ENCODE peak calls at places on chromosomes 16 and 17, in nine cellular contexts. One of them, this sample, is unnamed.

GRCh38 chr17:19372866-19373505 is 5.3 kb upstream of the MAPK7 start:
- DNase-seq in ovary: peak; percentile 19
- DNase-seq in uterus: peak; percentile 15
- DNase-seq in stomach: no peak
- DNase-seq in CD8-positive, alpha-beta memory T cell: no peak
- DNase-seq in right atrium auricular region: no peak
- DNase-seq in aorta: no peak
- DNase-seq in psoas muscle: no peak
- DNase-seq in OCI-LY7: no peak
- DNase-seq in this sample: no peak

GRCh38 chr17:78999947-79000395 is 9.6 kb downstream of the CANT1 start:
- DNase-seq in ovary: peak; percentile 8
- DNase-seq in uterus: peak; percentile 8
- DNase-seq in stomach: no peak
- DNase-seq in CD8-positive, alpha-beta memory T cell: no peak
- DNase-seq in right atrium auricular region: no peak
- DNase-seq in aorta: no peak
- DNase-seq in psoas muscle: no peak
- DNase-seq in OCI-LY7: no peak
- DNase-seq in this sample: no peak

GRCh38 chr17:9116311-9116820 is 95.1 kb downstream of the NTN1 start:
- DNase-seq in ovary: no peak
- DNase-seq in uterus: no peak
- DNase-seq in stomach: no peak
- DNase-seq in CD8-positive, alpha-beta memory T cell: no peak
- DNase-seq in right atrium auricular region: no peak
- DNase-seq in aorta: no peak
- DNase-seq in psoas muscle: no peak
- DNase-seq in OCI-LY7: no peak
- DNase-seq in this sample: no peak

GRCh38 chr17:41775394-41776226 is 10.9 kb downstream of the JUP start:
- DNase-seq in ovary: no peak
- DNase-seq in uterus: no peak
- DNase-seq in stomach: no peak
- DNase-seq in CD8-positive, alpha-beta memory T cell: no peak
- DNase-seq in right atrium auricular region: no peak
- DNase-seq in aorta: no peak
- DNase-seq in psoas muscle: no peak
- DNase-seq in OCI-LY7: no peak
- DNase-seq in this sample: peak; percentile 64

GRCh38 chr17:8016632-8017424 is 14.4 kb downstream of the GUCY2D start:
- DNase-seq in ovary: no peak
- DNase-seq in uterus: no peak
- DNase-seq in stomach: peak; percentile 68
- DNase-seq in CD8-positive, alpha-beta memory T cell: no peak
- DNase-seq in right atrium auricular region: peak; percentile 64
- DNase-seq in aorta: no peak
- DNase-seq in psoas muscle: no peak
- DNase-seq in OCI-LY7: peak; percentile 50
- DNase-seq in this sample: no peak

GRCh38 chr17:5913641-5914040 is 156.5 kb upstream of the WSCD1 start:
- DNase-seq in ovary: no peak
- DNase-seq in uterus: no peak
- DNase-seq in stomach: no peak
- DNase-seq in CD8-positive, alpha-beta memory T cell: no peak
- DNase-seq in right atrium auricular region: no peak
- DNase-seq in aorta: no peak
- DNase-seq in psoas muscle: no peak
- DNase-seq in OCI-LY7: no peak
- DNase-seq in this sample: no peak

GRCh38 chr17:28117304-28117703 is 74.8 kb downstream of the NLK start:
- DNase-seq in ovary: no peak
- DNase-seq in uterus: no peak
- DNase-seq in stomach: no peak
- DNase-seq in CD8-positive, alpha-beta memory T cell: no peak
- DNase-seq in right atrium auricular region: no peak
- DNase-seq in aorta: no peak
- DNase-seq in psoas muscle: no peak
- DNase-seq in OCI-LY7: no peak
- DNase-seq in this sample: no peak

GRCh38 chr17:34254651-34255380 is at the start of gene CCL2:
- DNase-seq in ovary: peak; percentile 75
- DNase-seq in uterus: peak; percentile 81
- DNase-seq in stomach: peak; percentile 33
- DNase-seq in CD8-positive, alpha-beta memory T cell: no peak
- DNase-seq in right atrium auricular region: peak; percentile 88
- DNase-seq in aorta: peak; percentile 82
- DNase-seq in psoas muscle: peak; percentile 68
- DNase-seq in OCI-LY7: no peak
- DNase-seq in this sample: peak; percentile 85

GRCh38 chr16:85690469-85691064 is 1.8 kb upstream of the GINS2 start:
- DNase-seq in ovary: no peak
- DNase-seq in uterus: no peak
- DNase-seq in stomach: no peak
- DNase-seq in CD8-positive, alpha-beta memory T cell: no peak
- DNase-seq in right atrium auricular region: no peak
- DNase-seq in aorta: no peak
- DNase-seq in psoas muscle: no peak
- DNase-seq in OCI-LY7: no peak
- DNase-seq in this sample: no peak
- H3K27ac ChIP-seq in ovary: no peak overlapping the region
- H3K27ac ChIP-seq in uterus: no peak overlapping the region
- H3K27ac ChIP-seq in stomach: no peak overlapping the region
- H3K27ac ChIP-seq in CD8-positive, alpha-beta memory T cell: no peak overlapping the region
- H3K27ac ChIP-seq in right atrium auricular region: no peak overlapping the region
- H3K27ac ChIP-seq in aorta: no peak overlapping the region
- H3K27ac ChIP-seq in psoas muscle: no peak overlapping the region
- H3K27ac ChIP-seq in OCI-LY7: no peak overlapping the region
- H3K27ac ChIP-seq in this sample: no peak overlapping the region

DNA sequence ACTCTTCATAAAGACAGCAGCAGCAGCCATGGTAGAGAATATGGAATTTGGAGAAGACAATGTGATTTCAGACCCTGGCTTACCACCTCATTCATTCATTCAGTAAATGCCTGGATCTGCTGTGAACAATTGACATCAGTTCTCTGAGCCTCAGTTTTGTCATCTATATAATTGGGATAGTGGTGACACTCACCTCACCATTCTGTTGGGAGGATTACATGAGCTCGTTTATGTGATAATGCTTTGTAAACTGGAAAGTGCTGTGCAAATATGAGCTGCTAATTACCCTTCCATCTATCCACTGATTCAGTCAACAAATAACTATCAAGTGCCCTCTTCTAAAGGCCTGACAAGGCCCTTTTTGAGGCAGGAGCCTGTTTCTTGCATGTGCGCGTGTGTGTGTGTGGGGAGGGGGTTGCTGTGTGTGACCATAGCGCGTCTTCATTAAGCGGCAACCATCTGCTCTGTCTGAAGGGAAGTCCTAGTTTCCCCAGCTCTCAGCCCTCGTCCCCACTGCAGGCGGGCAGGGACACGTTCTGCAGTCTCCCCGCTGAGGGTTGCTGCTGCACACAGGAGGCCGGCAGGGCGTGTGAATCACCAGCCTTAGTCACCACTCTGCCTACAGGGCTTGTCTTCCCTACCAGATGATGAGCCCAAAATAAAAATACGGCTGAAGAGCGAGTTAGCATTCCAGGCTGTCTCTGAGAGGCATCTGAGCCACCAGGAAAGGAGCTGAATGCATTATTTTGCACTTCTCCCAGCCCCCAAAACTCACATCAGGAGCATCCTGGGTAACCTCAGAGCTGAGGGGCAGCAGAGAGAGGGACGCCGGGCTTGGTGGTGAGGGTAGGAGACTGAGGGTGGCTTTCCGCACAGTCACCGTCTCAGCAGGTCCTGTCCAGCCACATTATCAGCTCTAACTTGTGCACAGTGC is 19.9 kb downstream of the ARL4D start:
- DNase-seq in ovary: no peak
- DNase-seq in uterus: peak; percentile 78
- DNase-seq in stomach: no peak
- DNase-seq in CD8-positive, alpha-beta memory T cell: no peak
- DNase-seq in right atrium auricular region: peak; percentile 88
- DNase-seq in aorta: peak; percentile 82
- DNase-seq in psoas muscle: peak; percentile 65
- DNase-seq in OCI-LY7: no peak
- DNase-seq in this sample: peak; percentile 76
- H3K27ac ChIP-seq in ovary: peak overlapping the region; percentile 55
- H3K27ac ChIP-seq in uterus: peak overlapping the region; percentile 83
- H3K27ac ChIP-seq in stomach: peak overlapping the region; percentile 69
- H3K27ac ChIP-seq in CD8-positive, alpha-beta memory T cell: no peak overlapping the region
- H3K27ac ChIP-seq in right atrium auricular region: peak overlapping the region; percentile 82
- H3K27ac ChIP-seq in aorta: no peak overlapping the region
- H3K27ac ChIP-seq in psoas muscle: no peak overlapping the region
- H3K27ac ChIP-seq in OCI-LY7: no peak overlapping the region
- H3K27ac ChIP-seq in this sample: no peak overlapping the region

GRCh38 chr17:82230627-82231311 is 1.9 kb downstream of the SLC16A3 start:
- DNase-seq in ovary: peak; percentile 87
- DNase-seq in uterus: peak; percentile 82
- DNase-seq in stomach: peak; percentile 88
- DNase-seq in CD8-positive, alpha-beta memory T cell: peak; percentile 54
- DNase-seq in right atrium auricular region: peak; percentile 85
- DNase-seq in aorta: peak; percentile 95
- DNase-seq in psoas muscle: peak; percentile 90
- DNase-seq in OCI-LY7: no peak
- DNase-seq in this sample: peak; percentile 91

GRCh38 chr17:82228278-82228841 is 482 bp upstream of the SLC16A3 start:
- DNase-seq in ovary: no peak
- DNase-seq in uterus: no peak
- DNase-seq in stomach: peak; percentile 72
- DNase-seq in CD8-positive, alpha-beta memory T cell: peak; percentile 47
- DNase-seq in right atrium auricular region: no peak
- DNase-seq in aorta: peak; percentile 87
- DNase-seq in psoas muscle: peak; percentile 54
- DNase-seq in OCI-LY7: peak; percentile 83
- DNase-seq in this sample: peak; percentile 68

GRCh38 chr17:82231312-82231561 is 2.4 kb downstream of the SLC16A3 start:
- DNase-seq in ovary: no peak
- DNase-seq in uterus: no peak
- DNase-seq in stomach: no peak
- DNase-seq in CD8-positive, alpha-beta memory T cell: no peak
- DNase-seq in right atrium auricular region: no peak
- DNase-seq in aorta: no peak
- DNase-seq in psoas muscle: no peak
- DNase-seq in OCI-LY7: no peak
- DNase-seq in this sample: no peak

GRCh38 chr17:82228842-82229685 is at the start of gene SLC16A3:
- DNase-seq in ovary: peak; percentile 42
- DNase-seq in uterus: peak; percentile 42
- DNase-seq in stomach: peak; percentile 76
- DNase-seq in CD8-positive, alpha-beta memory T cell: peak; percentile 61
- DNase-seq in right atrium auricular region: no peak
- DNase-seq in aorta: peak; percentile 90
- DNase-seq in psoas muscle: peak; percentile 74
- DNase-seq in OCI-LY7: peak; percentile 45
- DNase-seq in this sample: peak; percentile 78

DNA sequence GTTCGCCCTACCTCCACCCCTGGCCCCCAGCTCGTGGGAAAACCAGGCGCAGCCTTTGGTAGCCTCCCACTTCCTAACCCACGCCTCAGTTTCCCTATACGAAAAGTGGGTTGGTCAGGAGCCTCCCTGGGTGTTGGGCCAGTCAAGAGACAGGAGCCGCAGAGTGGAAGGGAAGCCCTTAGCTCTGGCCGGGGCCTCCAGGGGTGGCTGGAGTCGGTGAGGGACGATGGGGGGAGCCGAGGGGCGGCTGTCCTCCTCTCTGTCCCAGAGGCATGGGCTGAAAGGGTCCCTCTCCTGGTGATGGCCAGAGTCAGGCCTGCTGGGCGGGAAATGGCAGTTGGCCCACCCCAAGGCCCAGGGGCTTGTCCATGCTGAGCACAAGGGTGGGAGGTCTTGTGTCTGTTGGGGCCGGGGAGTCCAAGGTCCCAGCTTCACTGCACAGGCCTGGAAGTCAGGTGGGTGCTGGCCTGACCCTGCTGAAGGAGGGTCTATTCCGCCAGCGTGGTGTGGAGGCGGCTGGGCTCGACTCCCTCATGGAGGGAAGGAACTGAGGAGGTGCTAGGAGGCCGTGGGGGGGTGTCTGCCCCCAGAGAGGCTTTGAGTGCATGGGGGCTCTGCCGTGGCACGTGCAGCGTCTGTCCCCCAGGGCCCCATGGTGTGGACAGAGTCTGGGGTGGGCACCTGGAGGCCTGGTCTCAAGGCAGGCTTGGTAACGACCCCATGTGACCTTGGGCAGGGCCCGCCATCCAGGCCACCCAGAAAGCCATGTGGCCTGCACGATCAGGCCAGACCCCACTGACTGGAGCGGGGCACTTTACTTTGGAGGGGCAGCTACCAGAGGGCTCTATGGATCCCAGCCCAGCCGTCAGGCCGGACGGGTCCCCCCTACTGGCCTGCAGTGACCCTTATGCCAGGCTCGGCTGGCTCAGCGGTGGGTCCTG is 1.1 kb downstream of the SLC16A3 start:
- DNase-seq in ovary: peak; percentile 36
- DNase-seq in uterus: no peak
- DNase-seq in stomach: no peak
- DNase-seq in CD8-positive, alpha-beta memory T cell: no peak
- DNase-seq in right atrium auricular region: no peak
- DNase-seq in aorta: peak; percentile 77
- DNase-seq in psoas muscle: peak; percentile 26
- DNase-seq in OCI-LY7: no peak
- DNase-seq in this sample: no peak
- H3K27ac ChIP-seq in ovary: peak overlapping the region; percentile 80
- H3K27ac ChIP-seq in uterus: peak overlapping the region; percentile 88
- H3K27ac ChIP-seq in stomach: peak overlapping the region; percentile 97
- H3K27ac ChIP-seq in CD8-positive, alpha-beta memory T cell: peak overlapping the region; percentile 61
- H3K27ac ChIP-seq in right atrium auricular region: peak overlapping the region; percentile 76
- H3K27ac ChIP-seq in aorta: no peak overlapping the region
- H3K27ac ChIP-seq in psoas muscle: peak overlapping the region; percentile 77
- H3K27ac ChIP-seq in OCI-LY7: no peak overlapping the region
- H3K27ac ChIP-seq in this sample: peak overlapping the region; percentile 92

GRCh38 chr17:39401412-39402278 is at the start of gene FBXL20:
- DNase-seq in ovary: peak; percentile 96
- DNase-seq in uterus: peak; percentile 94
- DNase-seq in stomach: peak; percentile 96
- DNase-seq in CD8-positive, alpha-beta memory T cell: peak; percentile 91
- DNase-seq in right atrium auricular region: peak; percentile 91
- DNase-seq in aorta: peak; percentile 98
- DNase-seq in psoas muscle: peak; percentile 95
- DNase-seq in OCI-LY7: peak; percentile 92
- DNase-seq in this sample: peak; percentile 96

GRCh38 chr17:39399792-39400191 is 1.6 kb downstream of the FBXL20 start:
- DNase-seq in ovary: no peak
- DNase-seq in uterus: no peak
- DNase-seq in stomach: no peak
- DNase-seq in CD8-positive, alpha-beta memory T cell: no peak
- DNase-seq in right atrium auricular region: no peak
- DNase-seq in aorta: no peak
- DNase-seq in psoas muscle: no peak
- DNase-seq in OCI-LY7: no peak
- DNase-seq in this sample: no peak

GRCh38 chr17:39402279-39402889 is 958 bp upstream of the FBXL20 start:
- DNase-seq in ovary: peak; percentile 91
- DNase-seq in uterus: peak; percentile 91
- DNase-seq in stomach: peak; percentile 93
- DNase-seq in CD8-positive, alpha-beta memory T cell: peak; percentile 79
- DNase-seq in right atrium auricular region: peak; percentile 93
- DNase-seq in aorta: peak; percentile 97
- DNase-seq in psoas muscle: peak; percentile 93
- DNase-seq in OCI-LY7: peak; percentile 97
- DNase-seq in this sample: peak; percentile 93

GRCh38 chr17:39402890-39403605 is 1.6 kb upstream of the FBXL20 start:
- DNase-seq in ovary: no peak
- DNase-seq in uterus: no peak
- DNase-seq in stomach: no peak
- DNase-seq in CD8-positive, alpha-beta memory T cell: no peak
- DNase-seq in right atrium auricular region: no peak
- DNase-seq in aorta: no peak
- DNase-seq in psoas muscle: no peak
- DNase-seq in OCI-LY7: no peak
- DNase-seq in this sample: no peak

GRCh38 chr17:39400547-39401411 is 647 bp downstream of the FBXL20 start:
- DNase-seq in ovary: peak; percentile 20
- DNase-seq in uterus: no peak
- DNase-seq in stomach: peak; percentile 27
- DNase-seq in CD8-positive, alpha-beta memory T cell: peak; percentile 1
- DNase-seq in right atrium auricular region: no peak
- DNase-seq in aorta: peak; percentile 80
- DNase-seq in psoas muscle: no peak
- DNase-seq in OCI-LY7: no peak
- DNase-seq in this sample: peak; percentile 62
- H3K27ac ChIP-seq in ovary: peak overlapping the region; percentile 86
- H3K27ac ChIP-seq in uterus: peak overlapping the region; percentile 84
- H3K27ac ChIP-seq in stomach: peak overlapping the region; percentile 92
- H3K27ac ChIP-seq in CD8-positive, alpha-beta memory T cell: peak overlapping the region; percentile 79
- H3K27ac ChIP-seq in right atrium auricular region: peak overlapping the region; percentile 88
- H3K27ac ChIP-seq in aorta: peak overlapping the region; percentile 43
- H3K27ac ChIP-seq in psoas muscle: peak overlapping the region; percentile 84
- H3K27ac ChIP-seq in OCI-LY7: no peak overlapping the region
- H3K27ac ChIP-seq in this sample: peak overlapping the region; percentile 87

This sample was measured in heart left ventricle.